ENCODE peak calls at places on chromosome 15, in four cellular contexts. O, R, Q and T are unnamed samples. For H3K4me1, the result is how much of the 10 kb centered on the place peaks cover.

GRCh38 chr15:69039516-69040225 is 25.2 kb downstream of the NOX5 start:
- DNase-seq in Q (no peak), R (no peak), O (no peak), T (no peak)

GRCh38 chr15:94229591-94230365 is 1.6 kb upstream of the MCTP2 start:
- DNase-seq in R (peak), O (no peak), Q (no peak), T (no peak)

GRCh38 chr15:68341851-68342336 is 64.3 kb downstream of the FEM1B start:
- DNase-seq in O (no peak), Q (no peak), R (no peak), T (no peak)

GRCh38 chr15:57861805-57862586 is 155.5 kb downstream of the POLR2M start:
- DNase-seq in Q (no peak), R (no peak), O (no peak), T (no peak)

GRCh38 chr15:29135266-29135665 is 134.4 kb downstream of the NSMCE3 start:
- DNase-seq in R (no peak), Q (no peak), O (no peak), T (no peak)

GRCh38 chr15:101483476-101483875 is 6.0 kb downstream of the PCSK6 start:
- DNase-seq in O (no peak), Q (no peak), R (no peak), T (no peak)

GRCh38 chr15:90439946-90440345 is 51.9 kb downstream of the IQGAP1 start:
- DNase-seq in R (no peak), Q (no peak), O (no peak), T (no peak)

GRCh38 chr15:47388299-47388698 is 329.0 kb upstream of the SEMA6D start:
- DNase-seq in Q (no peak), O (no peak), R (no peak), T (no peak)

GRCh38 chr15:84741151-84741550 is 7.2 kb upstream of the ZNF592 start:
- DNase-seq in Q (no peak), O (no peak), R (no peak), T (no peak)

GRCh38 chr15:82535566-82536408 is 4.5 kb downstream of the RPS17 start:
- DNase-seq in R (no peak), Q (no peak), O (peak), T (no peak)

GRCh38 chr15:72599855-72600464 is 54.5 kb upstream of the GOLGA6B start:
- DNase-seq in R (no peak), O (peak), Q (no peak), T (peak)

GRCh38 chr15:63895787-63896218 is 62.1 kb upstream of the HERC1 start:
- DNase-seq in O (no peak), Q (no peak), R (no peak), T (peak)

GRCh38 chr15:77410701-77411613 is 8.9 kb downstream of the PEAK1 start:
- DNase-seq in O (no peak), Q (no peak), R (no peak), T (no peak)

GRCh38 chr15:96524676-96525417 is 194.3 kb downstream of the NR2F2 start:
- DNase-seq in O (no peak), Q (no peak), R (no peak), T (peak)

GRCh38 chr15:71400347-71400746 is 285.1 kb downstream of the THSD4 start:
- DNase-seq in O (no peak), R (no peak), Q (no peak), T (no peak)

GRCh38 chr15:80152896-80153876 is at the start of gene FAH:
- DNase-seq in Q (no peak), O (peak), R (no peak), T (no peak)

GRCh38 chr15:85859671-85860070 is 64.9 kb upstream of the KLHL25 start:
- DNase-seq in O (no peak), Q (no peak), R (no peak), T (no peak)

GRCh38 chr15:57033715-57034439 is 115.4 kb downstream of the TCF12 start:
- DNase-seq in Q (no peak), R (no peak), O (peak), T (no peak)

GRCh38 chr15:41999290-42000285 is 21.3 kb downstream of the PLA2G4E start:
- DNase-seq in R (no peak), O (no peak), Q (no peak), T (no peak)

GRCh38 chr15:96088592-96088991 is 241.9 kb upstream of the NR2F2 start:
- DNase-seq in Q (no peak), O (no peak), R (no peak), T (no peak)

GRCh38 chr15:100264994-100265640 is 76.7 kb downstream of the ADAMTS17 start:
- DNase-seq in O (no peak), R (no peak), Q (no peak), T (no peak)

GRCh38 chr15:34239151-34239761 is 14.4 kb downstream of the EMC4 start:
- DNase-seq in R (no peak), O (peak), Q (no peak), T (no peak)

GRCh38 chr15:95663156-95663831 is 667.2 kb upstream of the NR2F2 start:
- DNase-seq in R (no peak), Q (no peak), O (no peak), T (no peak)

GRCh38 chr15:22913646-22914380 is 66.4 kb downstream of the CYFIP1 start:
- DNase-seq in O (no peak), Q (no peak), R (no peak), T (no peak)

GRCh38 chr15:72271895-72272212 is 500 bp downstream of the PARP6 start:
- DNase-seq in Q (no peak), O (no peak), R (no peak), T (peak)

GRCh38 chr15:87967951-87968350 is 288.6 kb downstream of the NTRK3 start:
- DNase-seq in R (no peak), O (no peak), Q (no peak), T (no peak)

GRCh38 chr15:93235926-93236781 is 147.1 kb upstream of the RGMA start:
- DNase-seq in Q (no peak), R (no peak), O (no peak), T (no peak)

GRCh38 chr15:69853572-69853971 is 244.1 kb downstream of the TLE3 start:
- DNase-seq in O (no peak), R (no peak), Q (peak), T (no peak)

GRCh38 chr15:85477730-85478129 is 97.3 kb downstream of the AKAP13 start:
- DNase-seq in R (no peak), O (no peak), Q (no peak), T (no peak)

GRCh38 chr15:59329570-59330350 is 42.9 kb downstream of the MYO1E start:
- DNase-seq in O (peak), Q (no peak), R (no peak), T (no peak)

GRCh38 chr15:99955532-99955931 is 222.3 kb upstream of the LYSMD4 start:
- DNase-seq in Q (no peak), O (no peak), R (no peak), T (no peak)

GRCh38 chr15:70269991-70270751 is 172.5 kb upstream of the TLE3 start:
- DNase-seq in R (no peak), O (no peak), Q (no peak), T (no peak)

GRCh38 chr15:77527164-77527778 is 105.4 kb downstream of the LINGO1 start:
- DNase-seq in Q (no peak), R (no peak), O (peak), T (peak)

GRCh38 chr15:100931143-100931890 is 12.2 kb downstream of the LRRK1 start:
- DNase-seq in R (no peak), O (no peak), Q (no peak), T (no peak)

GRCh38 chr15:100330221-100330620 is 11.6 kb downstream of the ADAMTS17 start:
- DNase-seq in R (no peak), Q (no peak), O (no peak), T (no peak)

GRCh38 chr15:60390931-60391501 is 6.8 kb downstream of the ANXA2 start:
- DNase-seq in O (peak), Q (no peak), R (no peak), T (peak)

GRCh38 chr15:60391722-60392340 is 6.0 kb downstream of the ANXA2 start:
- DNase-seq in R (no peak), Q (no peak), O (no peak), T (no peak)

GRCh38 chr15:60392601-60392985 is 5.2 kb downstream of the ANXA2 start:
- DNase-seq in O (peak), Q (no peak), R (no peak), T (no peak)

GRCh38 chr15:60389261-60390077 is 8.3 kb downstream of the ANXA2 start:
- DNase-seq in Q (no peak), R (peak), O (no peak), T (no peak)

GRCh38 chr15:60390231-60390630 is 7.6 kb downstream of the ANXA2 start:
- DNase-seq in O (no peak), Q (no peak), R (no peak), T (no peak)
- TF ChIP-seq SRF in O (no peak), Q (no peak), R (no peak), T (no peak)

DNA sequence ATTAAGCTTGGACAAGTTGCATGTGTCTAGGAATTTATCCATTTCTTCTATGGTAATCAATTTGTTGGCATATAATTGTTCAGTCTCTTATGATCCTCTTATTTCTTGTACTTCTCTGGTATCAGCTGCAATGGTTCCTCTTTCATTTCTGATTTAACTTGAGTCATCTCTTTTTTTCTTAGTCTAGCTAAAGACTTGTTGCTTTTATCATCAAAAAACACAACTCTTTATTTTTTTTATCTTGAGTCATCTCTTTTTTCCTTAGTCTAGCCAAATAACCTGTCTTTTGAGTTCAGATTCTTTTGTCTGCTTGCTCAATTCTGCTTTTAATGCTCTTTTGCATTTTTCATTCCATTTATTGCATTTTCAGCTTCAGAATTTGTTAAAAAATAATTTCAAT is 37.3 kb downstream of the UBE3A start:
- DNase-seq in Q (no peak), R (no peak), O (no peak), T (no peak)
- H3K4me1 ChIP-seq in Q (under half), R (under half), O (under half), T (under half)

GRCh38 chr15:79115971-79116370 is 25.4 kb upstream of the RASGRF1 start:
- DNase-seq in Q (no peak), R (no peak), O (no peak), T (no peak)
- TF ChIP-seq SRF in Q (no peak), R (no peak), O (no peak), T (no peak)

GRCh38 chr15:31367730-31368344 is 41.2 kb downstream of the KLF13 start:
- DNase-seq in Q (no peak), O (no peak), R (no peak), T (no peak)
- H3K4me1 ChIP-seq in Q (under half), O (under half), R (half or more), T (under half)

GRCh38 chr15:27449041-27449440 is 478.1 kb downstream of the GABRG3 start:
- DNase-seq in Q (no peak), R (no peak), O (no peak), T (no peak)
- TF ChIP-seq SRF in Q (no peak), R (no peak), O (no peak), T (no peak)

GRCh38 chr15:31272558-31273257 is 53.9 kb upstream of the KLF13 start:
- DNase-seq in O (no peak), Q (no peak), R (no peak), T (no peak)

GRCh38 chr15:31270767-31271166 is 55.9 kb upstream of the KLF13 start:
- DNase-seq in O (no peak), Q (no peak), R (no peak), T (peak)

GRCh38 chr15:31269961-31270575 is 56.6 kb upstream of the KLF13 start:
- DNase-seq in O (no peak), Q (no peak), R (no peak), T (no peak)

GRCh38 chr15:31271706-31272557 is 54.7 kb upstream of the KLF13 start:
- DNase-seq in R (no peak), O (no peak), Q (no peak), T (no peak)

DNA sequence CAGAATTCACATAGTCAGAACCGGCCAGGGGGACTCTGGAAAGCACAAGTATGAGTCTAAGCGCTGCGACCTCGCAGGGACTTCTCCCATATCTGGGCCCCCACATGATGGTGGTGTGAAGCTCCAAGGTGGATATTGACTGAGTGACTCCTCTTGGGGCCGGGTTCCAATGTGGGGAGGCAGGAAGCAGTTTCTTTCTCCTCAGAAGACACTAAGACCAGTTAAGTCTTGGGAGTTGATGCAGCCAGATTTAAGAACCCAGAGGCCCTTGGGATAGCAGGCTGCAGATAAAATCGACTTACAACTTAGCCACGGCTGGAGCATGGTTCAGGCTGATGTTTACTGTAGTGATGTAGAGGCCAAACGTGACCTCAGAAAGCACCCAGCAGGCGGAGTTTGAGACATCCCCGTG is 55.4 kb upstream of the KLF13 start:
- DNase-seq in O (no peak), R (no peak), Q (no peak), T (no peak)
- H3K4me1 ChIP-seq in O (half or more), R (under half), Q (under half), T (under half)

GRCh38 chr15:74032046-74032445 is 37.5 kb downstream of the PML start:
- DNase-seq in O (no peak), Q (no peak), R (no peak), T (no peak)
- TF ChIP-seq SRF in O (no peak), Q (no peak), R (no peak), T (no peak)

GRCh38 chr15:98855067-98855814 is 152.4 kb downstream of the PGPEP1L start:
- DNase-seq in Q (no peak), O (no peak), R (no peak), T (no peak)
- H3K4me1 ChIP-seq in Q (under half), O (under half), R (under half), T (under half)

DNA sequence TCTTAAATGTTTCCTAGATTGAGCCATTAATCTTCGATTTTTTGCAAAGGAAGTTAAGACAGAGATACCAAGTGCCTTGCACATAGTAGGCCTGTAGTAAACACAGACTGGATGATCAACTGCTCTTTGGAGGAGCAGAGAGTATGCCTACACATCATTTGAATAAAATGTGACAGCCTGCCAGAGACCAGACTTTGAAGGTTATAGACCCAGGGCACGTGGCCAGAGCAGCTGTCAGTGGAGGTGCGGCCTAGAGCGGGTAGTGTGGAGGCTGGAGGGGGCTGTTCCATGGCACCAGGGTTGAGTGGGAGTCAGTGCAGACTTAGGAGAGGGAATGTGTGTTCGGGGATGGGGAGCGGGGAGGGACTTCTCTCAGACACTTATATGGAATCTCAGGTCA is 80.8 kb downstream of the SMAD3 start:
- DNase-seq in Q (no peak), R (no peak), O (peak), T (no peak)
- TF ChIP-seq SRF in Q (no peak), R (no peak), O (no peak), T (no peak)

DNA sequence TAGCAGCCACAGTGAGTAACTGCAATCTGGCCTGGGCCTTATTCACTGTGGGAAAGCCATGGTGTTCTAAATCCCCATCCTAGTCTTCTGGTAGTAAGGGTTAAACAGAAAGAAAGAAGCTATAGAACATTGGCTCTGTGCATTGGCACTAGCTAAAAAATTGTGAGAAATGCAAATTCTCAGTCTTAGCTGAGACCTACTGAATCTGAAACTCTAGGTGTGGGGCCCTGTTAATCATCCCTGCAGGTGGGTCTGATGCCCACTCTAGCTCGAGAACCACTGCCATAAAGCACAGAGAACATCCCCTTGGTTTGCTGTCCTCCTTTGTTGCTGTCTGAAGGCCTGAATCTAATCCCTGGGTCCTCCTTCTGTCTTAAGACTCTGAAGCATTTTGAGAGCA is 59.3 kb downstream of the MEIS2 start:
- DNase-seq in R (no peak), O (no peak), Q (no peak), T (no peak)
- H3K4me1 ChIP-seq in R (under half), O (under half), Q (under half), T (under half)